ENCODE peak calls at places on chromosome 16, in four cellular contexts. U is heart left ventricle, L is A549, H is ovary. O is an unnamed sample.

GRCh38 chr16:86948046-86948445 is 369.1 kb downstream of the C16orf95 start:
- DNase-seq in H (no peak), L (no peak), U (no peak), O (no peak)

GRCh38 chr16:69590590-69590989 is 24.8 kb downstream of the NFAT5 start:
- DNase-seq in H (no peak), L (no peak), U (no peak), O (no peak)

GRCh38 chr16:1721372-1721771 is 15.4 kb downstream of the MAPK8IP3 start:
- DNase-seq in L (no peak), U (no peak), H (no peak), O (no peak)

GRCh38 chr16:4664538-4665418 is 28.6 kb upstream of the NUDT16L1 start:
- DNase-seq in H (no peak), U (peak; percentile 42), L (peak; percentile 22), O (peak; percentile 63)

GRCh38 chr16:69150146-69150865 is 17.9 kb downstream of the UTP4 start:
- DNase-seq in L (peak; percentile 76), U (peak; percentile 46), H (peak; percentile 46), O (peak; percentile 80)

GRCh38 chr16:71648921-71649320 is 22.9 kb downstream of the MARVELD3 start:
- DNase-seq in L (peak; percentile 30), U (no peak), H (no peak), O (no peak)

GRCh38 chr16:49471038-49471727 is 97.6 kb downstream of the C16orf78 start:
- DNase-seq in H (no peak), U (no peak), L (no peak), O (peak; percentile 3)

GRCh38 chr16:74601131-74601871 is 5.6 kb downstream of the GLG1 start:
- DNase-seq in L (no peak), U (no peak), H (no peak), O (no peak)

GRCh38 chr16:11207646-11208045 is 48.4 kb downstream of the SOCS1 start:
- DNase-seq in H (no peak), L (no peak), U (no peak), O (no peak)

GRCh38 chr16:67649494-67649931 is 4.6 kb downstream of the CARMIL2 start:
- DNase-seq in H (no peak), U (no peak), L (no peak), O (no peak)

GRCh38 chr16:50548659-50549560 is 714 bp downstream of the NKD1 start:
- DNase-seq in L (no peak), H (peak; percentile 58), U (no peak), O (no peak)

GRCh38 chr16:48918520-48919258 is 308.7 kb upstream of the N4BP1 start:
- DNase-seq in H (no peak), U (no peak), L (peak; percentile 14), O (no peak)

GRCh38 chr16:29825145-29826044 is 5.1 kb downstream of the MVP start:
- DNase-seq in H (peak; percentile 79), U (peak; percentile 67), L (peak; percentile 78), O (no peak)

GRCh38 chr16:1338119-1338730 is 4.8 kb downstream of the BAIAP3 start:
- DNase-seq in L (peak; percentile 52), H (no peak), U (no peak), O (no peak)

GRCh38 chr16:58028168-58028455 is 2.6 kb downstream of the MMP15 start:
- DNase-seq in H (no peak), L (no peak), U (no peak), O (no peak)
- H3K4me3 ChIP-seq in H (no peak overlapping the region), L (no peak overlapping the region), U (peak overlapping the region; percentile 90), O (no peak overlapping the region)

GRCh38 chr16:12320298-12320706 is 343.8 kb downstream of the SNX29 start:
- DNase-seq in H (no peak), L (no peak), U (no peak), O (no peak)

GRCh38 chr16:12319464-12320030 is 343.0 kb downstream of the SNX29 start:
- DNase-seq in L (no peak), U (no peak), H (no peak), O (no peak)

GRCh38 chr16:12323007-12323699 is 346.6 kb downstream of the SNX29 start:
- DNase-seq in L (no peak), U (no peak), H (no peak), O (no peak)

GRCh38 chr16:12318661-12319463 is 342.3 kb downstream of the SNX29 start:
- DNase-seq in U (no peak), L (no peak), H (no peak), O (no peak)

DNA sequence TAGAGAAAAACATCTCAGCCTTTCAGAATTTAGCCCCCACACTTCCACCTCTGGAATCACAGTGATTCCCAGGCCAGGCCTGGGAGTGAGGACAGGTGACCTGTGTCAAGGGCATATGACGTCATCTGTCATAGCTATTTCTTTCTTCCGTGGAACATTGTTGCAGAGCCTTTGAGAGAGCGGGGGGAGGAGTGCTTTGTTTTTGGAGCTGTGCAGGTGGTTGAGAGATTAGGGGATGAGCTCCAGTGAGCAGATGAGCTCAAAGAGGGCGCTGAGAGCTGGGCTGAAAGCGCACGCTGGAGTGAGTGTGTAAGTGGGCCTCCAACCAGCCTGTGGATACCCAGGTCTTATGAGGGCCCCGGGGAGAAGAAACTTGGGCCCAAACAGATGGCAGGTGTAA is 344.8 kb downstream of the SNX29 start:
- DNase-seq in L (no peak), U (no peak), H (no peak), O (peak; percentile 28)
- H3K4me1 ChIP-seq in L (peaks cover 14% of the 10 kb centered on the region), U (peaks cover 8% of the 10 kb centered on the region), H (no peaks in the 10 kb centered on the region), O (peaks cover 6% of the 10 kb centered on the region)

DNA sequence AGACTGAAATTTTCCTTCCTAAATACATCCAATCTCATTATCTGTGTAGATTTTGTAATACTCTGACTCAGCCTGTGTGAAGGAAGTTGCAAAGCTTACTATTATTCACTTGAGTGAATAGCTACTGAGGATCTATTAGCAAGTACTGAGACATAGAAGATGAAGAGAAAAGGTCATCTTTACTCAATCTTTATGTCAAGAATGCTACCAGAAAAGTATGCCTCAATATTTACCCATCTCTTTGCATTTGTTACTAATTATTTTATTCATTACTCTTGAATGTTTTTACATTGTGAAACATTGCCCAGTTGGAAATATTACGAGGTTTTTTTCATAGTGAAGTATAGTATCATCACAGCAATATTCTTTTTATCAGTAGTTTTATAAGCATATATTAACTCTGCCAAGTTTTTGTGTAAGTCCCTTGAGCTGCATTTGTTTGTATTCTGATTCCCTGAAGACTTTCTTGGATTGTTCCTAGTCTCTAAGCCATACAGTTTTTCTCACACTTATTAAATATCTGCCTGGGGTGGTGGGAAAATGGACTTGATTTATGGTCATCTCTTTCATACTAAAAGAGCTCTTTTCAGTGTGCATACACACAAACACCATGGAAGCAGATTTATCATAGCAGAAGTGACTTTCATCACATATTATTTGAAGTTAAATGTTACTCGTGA is 110.4 kb downstream of the MRTFB start:
- DNase-seq in H (no peak), U (no peak), L (peak; percentile 75), O (no peak)
- H3K4me3 ChIP-seq in H (no peak overlapping the region), U (no peak overlapping the region), L (no peak overlapping the region), O (no peak overlapping the region)

GRCh38 chr16:72991211-72991610 is 56.7 kb downstream of the ZFHX3 start:
- DNase-seq in U (no peak), H (no peak), L (no peak), O (no peak)
- H3K4me1 ChIP-seq in U (peaks cover 78% of the 10 kb centered on the region), H (peaks cover 4% of the 10 kb centered on the region), L (peaks cover 45% of the 10 kb centered on the region), O (peaks cover 15% of the 10 kb centered on the region)

GRCh38 chr16:57638381-57638780 is 10.0 kb downstream of the ADGRG1 start:
- DNase-seq in L (no peak), U (no peak), H (no peak), O (no peak)

GRCh38 chr16:57637020-57637419 is 8.6 kb downstream of the ADGRG1 start:
- DNase-seq in U (peak; percentile 39), H (no peak), L (no peak), O (no peak)

GRCh38 chr16:57636184-57636583 is 7.8 kb downstream of the ADGRG1 start:
- DNase-seq in H (no peak), U (no peak), L (no peak), O (no peak)

GRCh38 chr16:57637965-57638364 is 9.5 kb downstream of the ADGRG1 start:
- DNase-seq in L (no peak), U (no peak), H (no peak), O (no peak)

DNA sequence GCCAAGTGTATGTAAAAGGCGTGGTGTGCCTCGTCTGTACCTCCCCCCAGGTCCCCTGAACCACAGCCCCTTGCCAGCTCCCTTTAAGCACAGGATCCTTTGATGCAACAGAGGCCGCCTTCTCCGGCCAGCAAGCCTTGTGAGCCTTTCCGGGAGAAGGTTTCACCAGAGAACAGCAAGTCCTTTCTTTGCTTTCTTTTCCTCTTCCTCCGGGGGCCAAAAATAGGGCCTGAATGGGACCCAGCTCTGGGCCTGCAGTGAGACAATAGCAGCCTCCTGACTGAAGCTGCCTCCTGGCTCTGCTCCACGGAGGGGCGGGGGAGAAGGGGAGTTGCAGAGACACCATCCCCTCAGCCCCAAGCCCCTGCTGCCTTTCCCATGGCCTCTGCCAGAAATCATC is 9.0 kb downstream of the ADGRG1 start:
- DNase-seq in L (no peak), H (no peak), U (peak; percentile 76), O (no peak)
- H3K4me3 ChIP-seq in L (no peak overlapping the region), H (no peak overlapping the region), U (no peak overlapping the region), O (no peak overlapping the region)

DNA sequence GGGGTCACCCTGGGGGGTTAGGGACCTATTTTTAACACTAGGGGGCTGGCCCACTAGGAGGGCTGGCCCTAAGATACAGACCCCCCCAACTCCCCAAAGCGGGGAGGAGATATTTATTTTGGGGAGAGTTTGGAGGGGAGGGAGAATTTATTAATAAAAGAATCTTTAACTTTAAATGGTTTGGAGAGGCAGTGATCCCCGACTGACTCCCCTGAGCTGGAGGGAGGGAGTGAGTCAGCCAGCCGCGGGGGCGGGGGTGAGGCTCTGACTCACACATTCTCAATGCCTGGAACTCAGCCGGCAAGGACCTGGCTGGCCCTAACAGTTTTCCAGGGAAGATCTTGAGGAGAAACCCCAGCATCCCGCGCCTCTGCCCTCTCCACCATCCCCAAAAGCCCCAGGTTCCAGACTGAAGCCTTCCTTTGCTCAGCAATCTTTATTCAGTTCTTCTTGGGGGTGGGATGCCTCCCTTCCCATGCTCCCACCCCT is 1.5 kb downstream of the HCFC1R1 start:
- DNase-seq in L (peak; percentile 93), U (peak; percentile 91), H (peak; percentile 90), O (peak; percentile 93)
- H3K4me1 ChIP-seq in L (peaks cover 24% of the 10 kb centered on the region), U (peaks cover 60% of the 10 kb centered on the region), H (peaks cover 21% of the 10 kb centered on the region), O (peaks cover 35% of the 10 kb centered on the region)

GRCh38 chr16:19860146-19861030 is 24.3 kb downstream of the GPRC5B start:
- DNase-seq in H (no peak), L (no peak), U (no peak), O (no peak)
- H3K4me3 ChIP-seq in H (no peak overlapping the region), L (no peak overlapping the region), U (no peak overlapping the region), O (no peak overlapping the region)

GRCh38 chr16:9115277-9115676 is 23.8 kb downstream of the HAPSTR1 start:
- DNase-seq in L (no peak), U (no peak), H (no peak), O (no peak)
- H3K4me1 ChIP-seq in L (peaks cover 75% of the 10 kb centered on the region), U (peaks cover 85% of the 10 kb centered on the region), H (peaks cover 7% of the 10 kb centered on the region), O (peaks cover 20% of the 10 kb centered on the region)